ENCODE peak calls at places on chromosomes 16 and 17, in ten cellular contexts. One of them, this sample, is unnamed.

GRCh38 chr16:75044800-75045361 is 46.1 kb downstream of the ZNRF1 start:
- DNase-seq in coronary artery: peak; percentile 76
- DNase-seq in esophagus squamous epithelium: no peak
- DNase-seq in IMR-90: no peak
- DNase-seq in heart right ventricle: peak; percentile 83
- DNase-seq in HCT116: no peak
- DNase-seq in fibroblast of lung: peak; percentile 58
- DNase-seq in cardiac muscle cell: no peak
- DNase-seq in tibial nerve: peak; percentile 48
- DNase-seq in adrenal gland: peak; percentile 30
- DNase-seq in this sample: no peak

GRCh38 chr16:66247516-66248089 is 118.9 kb upstream of the CDH5 start:
- DNase-seq in coronary artery: no peak
- DNase-seq in esophagus squamous epithelium: no peak
- DNase-seq in IMR-90: peak; percentile 71
- DNase-seq in heart right ventricle: no peak
- DNase-seq in HCT116: no peak
- DNase-seq in fibroblast of lung: peak; percentile 70
- DNase-seq in cardiac muscle cell: no peak
- DNase-seq in tibial nerve: peak; percentile 52
- DNase-seq in adrenal gland: no peak
- DNase-seq in this sample: no peak

GRCh38 chr17:59521465-59522126 is 43.8 kb upstream of the DHX40 start:
- DNase-seq in coronary artery: no peak
- DNase-seq in esophagus squamous epithelium: no peak
- DNase-seq in IMR-90: peak; percentile 59
- DNase-seq in heart right ventricle: peak; percentile 35
- DNase-seq in HCT116: peak; percentile 49
- DNase-seq in fibroblast of lung: peak; percentile 70
- DNase-seq in cardiac muscle cell: peak; percentile 70
- DNase-seq in tibial nerve: peak; percentile 42
- DNase-seq in adrenal gland: peak; percentile 66
- DNase-seq in this sample: peak; percentile 78

GRCh38 chr17:50601789-50602375 is 32.8 kb upstream of the ABCC3 start:
- DNase-seq in coronary artery: no peak
- DNase-seq in esophagus squamous epithelium: no peak
- DNase-seq in IMR-90: no peak
- DNase-seq in heart right ventricle: no peak
- DNase-seq in HCT116: no peak
- DNase-seq in fibroblast of lung: no peak
- DNase-seq in cardiac muscle cell: no peak
- DNase-seq in tibial nerve: no peak
- DNase-seq in adrenal gland: no peak
- DNase-seq in this sample: no peak

GRCh38 chr16:83110221-83110768 is 483.5 kb downstream of the CDH13 start:
- DNase-seq in coronary artery: no peak
- DNase-seq in esophagus squamous epithelium: no peak
- DNase-seq in IMR-90: no peak
- DNase-seq in heart right ventricle: no peak
- DNase-seq in HCT116: no peak
- DNase-seq in fibroblast of lung: no peak
- DNase-seq in cardiac muscle cell: no peak
- DNase-seq in tibial nerve: no peak
- DNase-seq in adrenal gland: no peak
- DNase-seq in this sample: no peak

GRCh38 chr17:746181-746580 is 5.9 kb downstream of the GEMIN4 start:
- DNase-seq in coronary artery: no peak
- DNase-seq in esophagus squamous epithelium: no peak
- DNase-seq in IMR-90: no peak
- DNase-seq in heart right ventricle: no peak
- DNase-seq in HCT116: no peak
- DNase-seq in fibroblast of lung: no peak
- DNase-seq in cardiac muscle cell: no peak
- DNase-seq in tibial nerve: no peak
- DNase-seq in adrenal gland: no peak
- DNase-seq in this sample: no peak

GRCh38 chr16:85557083-85557975 is 55.8 kb upstream of the GSE1 start:
- DNase-seq in coronary artery: no peak
- DNase-seq in esophagus squamous epithelium: no peak
- DNase-seq in IMR-90: no peak
- DNase-seq in heart right ventricle: no peak
- DNase-seq in HCT116: no peak
- DNase-seq in fibroblast of lung: no peak
- DNase-seq in cardiac muscle cell: no peak
- DNase-seq in tibial nerve: no peak
- DNase-seq in adrenal gland: no peak
- DNase-seq in this sample: peak; percentile 81

GRCh38 chr17:63629627-63630026 is 7.4 kb downstream of the MAP3K3 start:
- DNase-seq in coronary artery: no peak
- DNase-seq in esophagus squamous epithelium: no peak
- DNase-seq in IMR-90: no peak
- DNase-seq in heart right ventricle: no peak
- DNase-seq in HCT116: no peak
- DNase-seq in fibroblast of lung: no peak
- DNase-seq in cardiac muscle cell: no peak
- DNase-seq in tibial nerve: no peak
- DNase-seq in adrenal gland: no peak
- DNase-seq in this sample: no peak

GRCh38 chr16:3520398-3520797 is 19.6 kb downstream of the CLUAP1 start:
- DNase-seq in coronary artery: no peak
- DNase-seq in esophagus squamous epithelium: no peak
- DNase-seq in IMR-90: peak; percentile 62
- DNase-seq in heart right ventricle: no peak
- DNase-seq in HCT116: no peak
- DNase-seq in fibroblast of lung: peak; percentile 13
- DNase-seq in cardiac muscle cell: no peak
- DNase-seq in tibial nerve: no peak
- DNase-seq in adrenal gland: no peak
- DNase-seq in this sample: no peak

GRCh38 chr17:35879748-35880654 is at the start of gene CCL5:
- DNase-seq in coronary artery: no peak
- DNase-seq in esophagus squamous epithelium: no peak
- DNase-seq in IMR-90: peak; percentile 13
- DNase-seq in heart right ventricle: no peak
- DNase-seq in HCT116: no peak
- DNase-seq in fibroblast of lung: no peak
- DNase-seq in cardiac muscle cell: no peak
- DNase-seq in tibial nerve: no peak
- DNase-seq in adrenal gland: no peak
- DNase-seq in this sample: peak; percentile 28

GRCh38 chr16:54166342-54166865 is 120.2 kb downstream of the IRX3 start:
- DNase-seq in coronary artery: no peak
- DNase-seq in esophagus squamous epithelium: no peak
- DNase-seq in IMR-90: no peak
- DNase-seq in heart right ventricle: no peak
- DNase-seq in HCT116: no peak
- DNase-seq in fibroblast of lung: no peak
- DNase-seq in cardiac muscle cell: no peak
- DNase-seq in tibial nerve: no peak
- DNase-seq in adrenal gland: no peak
- DNase-seq in this sample: no peak

GRCh38 chr17:66989076-66989475 is 24.6 kb downstream of the CACNG4 start:
- DNase-seq in coronary artery: no peak
- DNase-seq in esophagus squamous epithelium: no peak
- DNase-seq in IMR-90: no peak
- DNase-seq in heart right ventricle: no peak
- DNase-seq in HCT116: no peak
- DNase-seq in fibroblast of lung: no peak
- DNase-seq in cardiac muscle cell: no peak
- DNase-seq in tibial nerve: no peak
- DNase-seq in adrenal gland: no peak
- DNase-seq in this sample: no peak

GRCh38 chr16:67173808-67174705 is 3.7 kb downstream of the NOL3 start:
- DNase-seq in coronary artery: peak; percentile 96
- DNase-seq in esophagus squamous epithelium: no peak
- DNase-seq in IMR-90: peak; percentile 76
- DNase-seq in heart right ventricle: peak; percentile 82
- DNase-seq in HCT116: no peak
- DNase-seq in fibroblast of lung: peak; percentile 82
- DNase-seq in cardiac muscle cell: peak; percentile 87
- DNase-seq in tibial nerve: peak; percentile 54
- DNase-seq in adrenal gland: peak; percentile 97
- DNase-seq in this sample: peak; percentile 83

GRCh38 chr17:18257747-18258355 is 687 bp downstream of the FLII start:
- DNase-seq in coronary artery: peak; percentile 93
- DNase-seq in esophagus squamous epithelium: no peak
- DNase-seq in IMR-90: peak; percentile 62
- DNase-seq in heart right ventricle: peak; percentile 72
- DNase-seq in HCT116: no peak
- DNase-seq in fibroblast of lung: peak; percentile 71
- DNase-seq in cardiac muscle cell: peak; percentile 87
- DNase-seq in tibial nerve: peak; percentile 59
- DNase-seq in adrenal gland: peak; percentile 93
- DNase-seq in this sample: peak; percentile 77
- TF ChIP-seq CTCF in coronary artery: no peak
- TF ChIP-seq CTCF in esophagus squamous epithelium: no peak
- TF ChIP-seq CTCF in IMR-90: no peak
- TF ChIP-seq CTCF in heart right ventricle: peak; percentile 18
- TF ChIP-seq CTCF in HCT116: no peak
- TF ChIP-seq CTCF in fibroblast of lung: no peak
- TF ChIP-seq CTCF in cardiac muscle cell: peak; percentile 15
- TF ChIP-seq CTCF in tibial nerve: no peak
- TF ChIP-seq CTCF in adrenal gland: no peak
- TF ChIP-seq CTCF in this sample: no peak

GRCh38 chr17:4160294-4160859 is 17.4 kb downstream of the CYB5D2 start:
- DNase-seq in coronary artery: no peak
- DNase-seq in esophagus squamous epithelium: no peak
- DNase-seq in IMR-90: no peak
- DNase-seq in heart right ventricle: no peak
- DNase-seq in HCT116: no peak
- DNase-seq in fibroblast of lung: no peak
- DNase-seq in cardiac muscle cell: no peak
- DNase-seq in tibial nerve: no peak
- DNase-seq in adrenal gland: no peak
- DNase-seq in this sample: peak; percentile 13

GRCh38 chr17:4161560-4162221 is 18.7 kb downstream of the CYB5D2 start:
- DNase-seq in coronary artery: no peak
- DNase-seq in esophagus squamous epithelium: no peak
- DNase-seq in IMR-90: no peak
- DNase-seq in heart right ventricle: no peak
- DNase-seq in HCT116: no peak
- DNase-seq in fibroblast of lung: peak; percentile 34
- DNase-seq in cardiac muscle cell: no peak
- DNase-seq in tibial nerve: no peak
- DNase-seq in adrenal gland: no peak
- DNase-seq in this sample: peak; percentile 45

GRCh38 chr17:4159761-4160160 is 16.8 kb downstream of the CYB5D2 start:
- DNase-seq in coronary artery: no peak
- DNase-seq in esophagus squamous epithelium: no peak
- DNase-seq in IMR-90: no peak
- DNase-seq in heart right ventricle: no peak
- DNase-seq in HCT116: no peak
- DNase-seq in fibroblast of lung: no peak
- DNase-seq in cardiac muscle cell: no peak
- DNase-seq in tibial nerve: no peak
- DNase-seq in adrenal gland: no peak
- DNase-seq in this sample: no peak

GRCh38 chr17:4162366-4162765 is 19.4 kb downstream of the CYB5D2 start:
- DNase-seq in coronary artery: no peak
- DNase-seq in esophagus squamous epithelium: no peak
- DNase-seq in IMR-90: no peak
- DNase-seq in heart right ventricle: no peak
- DNase-seq in HCT116: no peak
- DNase-seq in fibroblast of lung: peak; percentile 43
- DNase-seq in cardiac muscle cell: no peak
- DNase-seq in tibial nerve: no peak
- DNase-seq in adrenal gland: no peak
- DNase-seq in this sample: no peak

GRCh38 chr17:4161179-4161559 is 18.2 kb downstream of the CYB5D2 start:
- DNase-seq in coronary artery: no peak
- DNase-seq in esophagus squamous epithelium: no peak
- DNase-seq in IMR-90: peak; percentile 93
- DNase-seq in heart right ventricle: no peak
- DNase-seq in HCT116: no peak
- DNase-seq in fibroblast of lung: peak; percentile 89
- DNase-seq in cardiac muscle cell: no peak
- DNase-seq in tibial nerve: peak; percentile 45
- DNase-seq in adrenal gland: peak; percentile 89
- DNase-seq in this sample: peak; percentile 90
- H3K27ac ChIP-seq in coronary artery: peak overlapping the region; percentile 50
- H3K27ac ChIP-seq in esophagus squamous epithelium: peak overlapping the region; percentile 73
- H3K27ac ChIP-seq in IMR-90: peak overlapping the region; percentile 50
- H3K27ac ChIP-seq in heart right ventricle: no peak overlapping the region
- H3K27ac ChIP-seq in HCT116: peak overlapping the region; percentile 16
- H3K27ac ChIP-seq in fibroblast of lung: no peak overlapping the region
- H3K27ac ChIP-seq in cardiac muscle cell: no peak overlapping the region
- H3K27ac ChIP-seq in tibial nerve: peak overlapping the region; percentile 63
- H3K27ac ChIP-seq in adrenal gland: peak overlapping the region; percentile 76
- H3K27ac ChIP-seq in this sample: peak overlapping the region; percentile 98

GRCh38 chr16:30485818-30486436 is 13.4 kb downstream of the ITGAL start:
- DNase-seq in coronary artery: no peak
- DNase-seq in esophagus squamous epithelium: no peak
- DNase-seq in IMR-90: peak; percentile 41
- DNase-seq in heart right ventricle: no peak
- DNase-seq in HCT116: no peak
- DNase-seq in fibroblast of lung: peak; percentile 4
- DNase-seq in cardiac muscle cell: no peak
- DNase-seq in tibial nerve: no peak
- DNase-seq in adrenal gland: no peak
- DNase-seq in this sample: no peak

GRCh38 chr16:30478766-30479478 is 6.4 kb downstream of the ITGAL start:
- DNase-seq in coronary artery: no peak
- DNase-seq in esophagus squamous epithelium: no peak
- DNase-seq in IMR-90: no peak
- DNase-seq in heart right ventricle: no peak
- DNase-seq in HCT116: no peak
- DNase-seq in fibroblast of lung: no peak
- DNase-seq in cardiac muscle cell: no peak
- DNase-seq in tibial nerve: no peak
- DNase-seq in adrenal gland: no peak
- DNase-seq in this sample: no peak

GRCh38 chr16:30476991-30477390 is 4.4 kb downstream of the ITGAL start:
- DNase-seq in coronary artery: no peak
- DNase-seq in esophagus squamous epithelium: no peak
- DNase-seq in IMR-90: no peak
- DNase-seq in heart right ventricle: no peak
- DNase-seq in HCT116: no peak
- DNase-seq in fibroblast of lung: no peak
- DNase-seq in cardiac muscle cell: no peak
- DNase-seq in tibial nerve: no peak
- DNase-seq in adrenal gland: no peak
- DNase-seq in this sample: no peak

GRCh38 chr16:30484887-30485286 is 12.3 kb downstream of the ITGAL start:
- DNase-seq in coronary artery: no peak
- DNase-seq in esophagus squamous epithelium: no peak
- DNase-seq in IMR-90: no peak
- DNase-seq in heart right ventricle: no peak
- DNase-seq in HCT116: no peak
- DNase-seq in fibroblast of lung: no peak
- DNase-seq in cardiac muscle cell: no peak
- DNase-seq in tibial nerve: no peak
- DNase-seq in adrenal gland: no peak
- DNase-seq in this sample: no peak

GRCh38 chr16:30482366-30482765 is 9.8 kb downstream of the ITGAL start:
- DNase-seq in coronary artery: no peak
- DNase-seq in esophagus squamous epithelium: no peak
- DNase-seq in IMR-90: no peak
- DNase-seq in heart right ventricle: no peak
- DNase-seq in HCT116: peak; percentile 15
- DNase-seq in fibroblast of lung: no peak
- DNase-seq in cardiac muscle cell: no peak
- DNase-seq in tibial nerve: no peak
- DNase-seq in adrenal gland: no peak
- DNase-seq in this sample: no peak
- TF ChIP-seq CTCF in coronary artery: no peak
- TF ChIP-seq CTCF in esophagus squamous epithelium: no peak
- TF ChIP-seq CTCF in IMR-90: peak; percentile 14
- TF ChIP-seq CTCF in heart right ventricle: no peak
- TF ChIP-seq CTCF in HCT116: peak; percentile 40
- TF ChIP-seq CTCF in fibroblast of lung: peak; percentile 36
- TF ChIP-seq CTCF in cardiac muscle cell: peak; percentile 19
- TF ChIP-seq CTCF in tibial nerve: no peak
- TF ChIP-seq CTCF in adrenal gland: no peak
- TF ChIP-seq CTCF in this sample: no peak

GRCh38 chr17:21252875-21253645 is at the start of gene NATD1:
- DNase-seq in coronary artery: peak; percentile 89
- DNase-seq in esophagus squamous epithelium: peak; percentile 72
- DNase-seq in IMR-90: peak; percentile 78
- DNase-seq in heart right ventricle: peak; percentile 90
- DNase-seq in HCT116: peak; percentile 65
- DNase-seq in fibroblast of lung: peak; percentile 84
- DNase-seq in cardiac muscle cell: peak; percentile 92
- DNase-seq in tibial nerve: peak; percentile 87
- DNase-seq in adrenal gland: peak; percentile 93
- DNase-seq in this sample: peak; percentile 81
- H3K27ac ChIP-seq in coronary artery: peak within 1 kb of the TSS; percentile 90
- H3K27ac ChIP-seq in esophagus squamous epithelium: peak within 1 kb of the TSS; percentile 83
- H3K27ac ChIP-seq in IMR-90: peak within 1 kb of the TSS; percentile 21
- H3K27ac ChIP-seq in heart right ventricle: peak within 1 kb of the TSS; percentile 79
- H3K27ac ChIP-seq in HCT116: peak within 1 kb of the TSS; percentile 29
- H3K27ac ChIP-seq in fibroblast of lung: no peak within 1 kb of the TSS
- H3K27ac ChIP-seq in cardiac muscle cell: peak within 1 kb of the TSS; percentile 84
- H3K27ac ChIP-seq in tibial nerve: peak within 1 kb of the TSS; percentile 85
- H3K27ac ChIP-seq in adrenal gland: peak within 1 kb of the TSS; percentile 59
- H3K27ac ChIP-seq in this sample: peak within 1 kb of the TSS; percentile 52

This sample was measured in RWPE1.